ENCODE peak calls at places on chromosome 7, in six cellular contexts. C, J, R, A, T and S are unnamed samples.

GRCh38 chr7:20892776-20893175 is 106.1 kb upstream of the SP8 start:
- DNase-seq in C (no peak), J (no peak), R (no peak), A (no peak), T (no peak), S (no peak)

GRCh38 chr7:117892821-117893220 is 19.6 kb upstream of the CTTNBP2 start:
- DNase-seq in C (no peak), J (no peak), R (no peak), A (no peak), T (no peak), S (no peak)

GRCh38 chr7:132819648-132820047 is 243.4 kb upstream of the PLXNA4 start:
- DNase-seq in C (no peak), J (no peak), R (no peak), A (no peak), T (no peak), S (no peak)

GRCh38 chr7:51481421-51481820 is 164.8 kb upstream of the COBL start:
- DNase-seq in C (no peak), J (no peak), R (no peak), A (no peak), T (no peak), S (no peak)

GRCh38 chr7:158979023-158979529 is 122.7 kb downstream of the DYNC2I1 start:
- DNase-seq in C (no peak), J (no peak), R (no peak), A (no peak), T (no peak), S (no peak)

GRCh38 chr7:139842414-139843210 is 13.5 kb downstream of the TBXAS1 start:
- DNase-seq in C (no peak), J (no peak), R (no peak), A (no peak), T (no peak), S (no peak)

GRCh38 chr7:46352335-46352954 is 431.4 kb upstream of the IGFBP3 start:
- DNase-seq in C (peak), J (no peak), R (no peak), A (no peak), T (peak), S (peak)

GRCh38 chr7:130365511-130366441 is 14.5 kb upstream of the CPA1 start:
- DNase-seq in C (no peak), J (peak), R (no peak), A (no peak), T (no peak), S (peak)

GRCh38 chr7:7122033-7122478 is 60.3 kb upstream of the C1GALT1 start:
- DNase-seq in C (no peak), J (no peak), R (no peak), A (no peak), T (no peak), S (no peak)

GRCh38 chr7:116211913-116212596 is 1.7 kb downstream of the TES start:
- DNase-seq in C (no peak), J (no peak), R (no peak), A (no peak), T (peak), S (no peak)

GRCh38 chr7:40833541-40834234 is 698.9 kb downstream of the SUGCT start:
- DNase-seq in C (no peak), J (no peak), R (no peak), A (no peak), T (peak), S (no peak)

GRCh38 chr7:142808802-142809583 is 38.2 kb downstream of the PRSS2 start:
- DNase-seq in C (no peak), J (no peak), R (peak), A (no peak), T (no peak), S (no peak)

GRCh38 chr7:149707448-149707886 is 65.9 kb downstream of the ZNF467 start:
- DNase-seq in C (no peak), J (no peak), R (no peak), A (no peak), T (no peak), S (no peak)

GRCh38 chr7:116524609-116525297 is at the start of gene CAV1:
- DNase-seq in C (peak), J (peak), R (no peak), A (peak), T (peak), S (no peak)

GRCh38 chr7:96328016-96328415 is 6.1 kb upstream of the SLC25A13 start:
- DNase-seq in C (no peak), J (no peak), R (no peak), A (no peak), T (no peak), S (no peak)

GRCh38 chr7:150855476-150856302 is 3.4 kb downstream of the AOC1 start:
- DNase-seq in C (no peak), J (no peak), R (no peak), A (no peak), T (no peak), S (no peak)

GRCh38 chr7:47383064-47383463 is 198.8 kb downstream of the TNS3 start:
- DNase-seq in C (no peak), J (no peak), R (no peak), A (no peak), T (peak), S (no peak)